ENCODE peak calls at places on chromosomes 3 and 15, in seven cellular contexts. One of them, this sample, is unnamed.

GRCh38 chr3:143464850-143465249 is 345.3 kb downstream of the CHST2 start:
- DNase-seq in CD8-positive, alpha-beta memory T cell: no peak
- DNase-seq in ovary: no peak
- DNase-seq in PC-3: no peak
- DNase-seq in tibial nerve: no peak
- DNase-seq in mammary epithelial cell: no peak
- DNase-seq in lung: no peak
- DNase-seq in this sample: no peak

GRCh38 chr15:91953432-91953831 is 99.9 kb downstream of the SLCO3A1 start:
- DNase-seq in mammary epithelial cell: peak
- DNase-seq in ovary: no peak
- DNase-seq in lung: no peak
- DNase-seq in tibial nerve: no peak
- DNase-seq in PC-3: no peak
- DNase-seq in CD8-positive, alpha-beta memory T cell: no peak
- DNase-seq in this sample: no peak

GRCh38 chr15:75718326-75718725 is 5.7 kb upstream of the CSPG4 start:
- DNase-seq in lung: no peak
- DNase-seq in PC-3: peak
- DNase-seq in mammary epithelial cell: peak
- DNase-seq in ovary: no peak
- DNase-seq in CD8-positive, alpha-beta memory T cell: no peak
- DNase-seq in tibial nerve: no peak
- DNase-seq in this sample: no peak

GRCh38 chr15:77024273-77025065 is 29.5 kb downstream of the PSTPIP1 start:
- DNase-seq in tibial nerve: peak
- DNase-seq in ovary: peak
- DNase-seq in CD8-positive, alpha-beta memory T cell: peak
- DNase-seq in lung: peak
- DNase-seq in PC-3: peak
- DNase-seq in mammary epithelial cell: peak
- DNase-seq in this sample: peak

GRCh38 chr3:130828931-130829574 is 64.8 kb upstream of the ATP2C1 start:
- DNase-seq in ovary: no peak
- DNase-seq in lung: no peak
- DNase-seq in CD8-positive, alpha-beta memory T cell: no peak
- DNase-seq in PC-3: no peak
- DNase-seq in tibial nerve: no peak
- DNase-seq in mammary epithelial cell: no peak
- DNase-seq in this sample: no peak

GRCh38 chr3:150806436-150806835 is 43.5 kb upstream of the SIAH2 start:
- DNase-seq in ovary: no peak
- DNase-seq in PC-3: no peak
- DNase-seq in tibial nerve: no peak
- DNase-seq in CD8-positive, alpha-beta memory T cell: no peak
- DNase-seq in mammary epithelial cell: no peak
- DNase-seq in lung: no peak
- DNase-seq in this sample: no peak

GRCh38 chr3:112486811-112487505 is 12.3 kb downstream of the BTLA start:
- DNase-seq in lung: no peak
- DNase-seq in PC-3: no peak
- DNase-seq in ovary: no peak
- DNase-seq in mammary epithelial cell: no peak
- DNase-seq in CD8-positive, alpha-beta memory T cell: no peak
- DNase-seq in tibial nerve: no peak
- DNase-seq in this sample: no peak

GRCh38 chr15:90264649-90265048 is 823 bp upstream of the NGRN start:
- DNase-seq in mammary epithelial cell: peak
- DNase-seq in CD8-positive, alpha-beta memory T cell: no peak
- DNase-seq in tibial nerve: no peak
- DNase-seq in ovary: no peak
- DNase-seq in lung: no peak
- DNase-seq in PC-3: peak
- DNase-seq in this sample: no peak

GRCh38 chr15:98548172-98548971 is 100.0 kb upstream of the IGF1R start:
- DNase-seq in CD8-positive, alpha-beta memory T cell: no peak
- DNase-seq in ovary: peak
- DNase-seq in PC-3: no peak
- DNase-seq in mammary epithelial cell: peak
- DNase-seq in lung: peak
- DNase-seq in tibial nerve: peak
- DNase-seq in this sample: peak

GRCh38 chr3:120684896-120685295 is 2.9 kb upstream of the HGD start:
- DNase-seq in ovary: peak
- DNase-seq in CD8-positive, alpha-beta memory T cell: no peak
- DNase-seq in PC-3: no peak
- DNase-seq in lung: no peak
- DNase-seq in tibial nerve: no peak
- DNase-seq in mammary epithelial cell: no peak
- DNase-seq in this sample: no peak

GRCh38 chr3:173584834-173585831 is 187.6 kb downstream of the NLGN1 start:
- DNase-seq in CD8-positive, alpha-beta memory T cell: no peak
- DNase-seq in mammary epithelial cell: no peak
- DNase-seq in ovary: peak
- DNase-seq in lung: no peak
- DNase-seq in tibial nerve: peak
- DNase-seq in PC-3: peak
- DNase-seq in this sample: peak

GRCh38 chr15:95690631-95691340 is 639.7 kb upstream of the NR2F2 start:
- DNase-seq in mammary epithelial cell: peak
- DNase-seq in ovary: no peak
- DNase-seq in CD8-positive, alpha-beta memory T cell: no peak
- DNase-seq in lung: no peak
- DNase-seq in tibial nerve: no peak
- DNase-seq in PC-3: peak
- DNase-seq in this sample: no peak

GRCh38 chr3:139564290-139564861 is 24.8 kb upstream of the RBP1 start:
- DNase-seq in tibial nerve: no peak
- DNase-seq in PC-3: no peak
- DNase-seq in lung: no peak
- DNase-seq in ovary: peak
- DNase-seq in mammary epithelial cell: no peak
- DNase-seq in CD8-positive, alpha-beta memory T cell: no peak
- DNase-seq in this sample: no peak

GRCh38 chr3:3707858-3708768 is 91.1 kb upstream of the LRRN1 start:
- DNase-seq in lung: no peak
- DNase-seq in mammary epithelial cell: peak
- DNase-seq in ovary: no peak
- DNase-seq in tibial nerve: no peak
- DNase-seq in PC-3: no peak
- DNase-seq in CD8-positive, alpha-beta memory T cell: no peak
- DNase-seq in this sample: peak

GRCh38 chr3:182331356-182331755 is 461.9 kb upstream of the ATP11B start:
- DNase-seq in tibial nerve: no peak
- DNase-seq in lung: no peak
- DNase-seq in CD8-positive, alpha-beta memory T cell: no peak
- DNase-seq in mammary epithelial cell: peak
- DNase-seq in ovary: no peak
- DNase-seq in PC-3: no peak
- DNase-seq in this sample: no peak

GRCh38 chr15:69462030-69462492 is 9.4 kb downstream of the RPLP1 start:
- DNase-seq in tibial nerve: no peak
- DNase-seq in ovary: peak
- DNase-seq in PC-3: no peak
- DNase-seq in lung: peak
- DNase-seq in CD8-positive, alpha-beta memory T cell: no peak
- DNase-seq in mammary epithelial cell: no peak
- DNase-seq in this sample: peak

GRCh38 chr3:196736670-196737374 is 2.8 kb upstream of the PAK2 start:
- DNase-seq in PC-3: no peak
- DNase-seq in ovary: no peak
- DNase-seq in lung: no peak
- DNase-seq in mammary epithelial cell: no peak
- DNase-seq in CD8-positive, alpha-beta memory T cell: no peak
- DNase-seq in tibial nerve: no peak
- DNase-seq in this sample: no peak

GRCh38 chr3:196739671-196740475 is at the start of gene PAK2:
- DNase-seq in tibial nerve: peak
- DNase-seq in lung: peak
- DNase-seq in CD8-positive, alpha-beta memory T cell: peak
- DNase-seq in ovary: peak
- DNase-seq in mammary epithelial cell: peak
- DNase-seq in PC-3: peak
- DNase-seq in this sample: peak

GRCh38 chr3:196737655-196738054 is 2.0 kb upstream of the PAK2 start:
- DNase-seq in lung: no peak
- DNase-seq in ovary: no peak
- DNase-seq in CD8-positive, alpha-beta memory T cell: no peak
- DNase-seq in PC-3: no peak
- DNase-seq in tibial nerve: no peak
- DNase-seq in mammary epithelial cell: no peak
- DNase-seq in this sample: no peak

GRCh38 chr3:196740476-196741400 is 1.1 kb downstream of the PAK2 start:
- DNase-seq in mammary epithelial cell: peak
- DNase-seq in lung: no peak
- DNase-seq in ovary: peak
- DNase-seq in tibial nerve: no peak
- DNase-seq in PC-3: peak
- DNase-seq in CD8-positive, alpha-beta memory T cell: no peak
- DNase-seq in this sample: peak

DNA sequence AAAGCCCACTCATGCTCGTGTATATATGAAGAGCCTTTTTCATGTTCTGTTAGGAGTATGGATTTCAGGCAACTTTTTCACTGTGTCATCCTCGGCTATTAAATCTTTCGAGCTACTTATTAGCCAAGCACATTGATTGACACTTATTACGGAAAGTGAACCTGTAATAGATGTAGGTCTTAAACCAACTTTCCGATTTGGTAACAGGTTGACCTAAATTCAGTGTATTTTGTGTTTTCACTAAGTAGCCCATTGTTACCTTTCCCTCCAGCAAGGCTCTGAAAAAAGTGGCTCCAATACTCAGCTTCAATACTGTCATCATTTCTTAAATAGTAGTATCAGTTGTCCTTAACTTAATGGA is 1.7 kb downstream of the PAK2 start:
- DNase-seq in mammary epithelial cell: no peak
- DNase-seq in PC-3: peak
- DNase-seq in lung: no peak
- DNase-seq in ovary: no peak
- DNase-seq in tibial nerve: no peak
- DNase-seq in CD8-positive, alpha-beta memory T cell: no peak
- DNase-seq in this sample: no peak
- H3K27ac ChIP-seq in mammary epithelial cell: peak
- H3K27ac ChIP-seq in PC-3: no peak
- H3K27ac ChIP-seq in lung: no peak
- H3K27ac ChIP-seq in ovary: no peak
- H3K27ac ChIP-seq in tibial nerve: peak
- H3K27ac ChIP-seq in CD8-positive, alpha-beta memory T cell: peak
- H3K27ac ChIP-seq in this sample: peak

DNA sequence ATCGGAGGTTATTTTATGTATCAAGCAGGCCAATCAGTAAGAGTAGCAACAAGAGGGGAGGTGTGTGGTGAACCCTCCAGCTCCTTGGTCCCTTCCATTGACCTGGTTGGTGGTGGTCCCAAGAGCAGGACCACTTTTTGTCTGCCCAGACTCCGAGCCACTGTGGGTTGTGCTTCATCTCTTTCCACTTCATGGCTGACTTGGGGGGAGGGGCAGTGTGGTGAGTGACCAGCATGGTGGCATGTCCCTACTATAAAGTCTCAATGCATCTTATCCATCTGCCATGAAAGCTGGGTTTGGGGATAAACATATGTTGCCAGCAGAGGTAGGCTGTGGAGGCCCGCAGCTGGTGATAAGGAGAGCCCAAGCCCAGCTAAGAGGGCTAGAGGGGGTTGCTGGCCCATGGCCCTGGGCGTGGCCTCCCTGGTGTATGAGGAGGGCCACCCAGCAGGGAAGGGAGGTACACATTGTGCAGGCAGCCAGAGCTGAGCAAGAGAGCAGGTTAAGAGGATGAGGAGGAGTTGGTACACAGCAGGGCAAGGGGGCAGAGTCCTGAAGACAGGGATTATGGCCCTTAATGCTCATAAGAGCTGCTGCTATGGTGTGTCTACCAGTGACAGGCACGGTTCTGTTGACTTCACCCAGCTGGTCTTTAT is 7.0 kb downstream of the AEN start:
- DNase-seq in CD8-positive, alpha-beta memory T cell: no peak
- DNase-seq in tibial nerve: no peak
- DNase-seq in ovary: no peak
- DNase-seq in mammary epithelial cell: no peak
- DNase-seq in PC-3: no peak
- DNase-seq in lung: no peak
- DNase-seq in this sample: no peak
- H3K4me3 ChIP-seq in CD8-positive, alpha-beta memory T cell: peak
- H3K4me3 ChIP-seq in tibial nerve: no peak
- H3K4me3 ChIP-seq in ovary: no peak
- H3K4me3 ChIP-seq in mammary epithelial cell: no peak
- H3K4me3 ChIP-seq in PC-3: no peak
- H3K4me3 ChIP-seq in lung: no peak
- H3K4me3 ChIP-seq in this sample: no peak

GRCh38 chr3:124277516-124277890 is 285.6 kb upstream of the ROPN1 start:
- DNase-seq in ovary: peak
- DNase-seq in PC-3: no peak
- DNase-seq in tibial nerve: peak
- DNase-seq in CD8-positive, alpha-beta memory T cell: no peak
- DNase-seq in mammary epithelial cell: peak
- DNase-seq in lung: no peak
- DNase-seq in this sample: no peak

GRCh38 chr3:124273651-124274050 is 281.7 kb upstream of the ROPN1 start:
- DNase-seq in PC-3: no peak
- DNase-seq in lung: no peak
- DNase-seq in ovary: no peak
- DNase-seq in tibial nerve: no peak
- DNase-seq in mammary epithelial cell: no peak
- DNase-seq in CD8-positive, alpha-beta memory T cell: no peak
- DNase-seq in this sample: no peak

GRCh38 chr3:124276863-124277515 is 285.1 kb upstream of the ROPN1 start:
- DNase-seq in ovary: peak
- DNase-seq in CD8-positive, alpha-beta memory T cell: no peak
- DNase-seq in mammary epithelial cell: no peak
- DNase-seq in tibial nerve: no peak
- DNase-seq in lung: no peak
- DNase-seq in PC-3: no peak
- DNase-seq in this sample: no peak

GRCh38 chr3:124276163-124276862 is 284.4 kb upstream of the ROPN1 start:
- DNase-seq in CD8-positive, alpha-beta memory T cell: no peak
- DNase-seq in tibial nerve: no peak
- DNase-seq in mammary epithelial cell: no peak
- DNase-seq in lung: no peak
- DNase-seq in PC-3: no peak
- DNase-seq in ovary: no peak
- DNase-seq in this sample: no peak

DNA sequence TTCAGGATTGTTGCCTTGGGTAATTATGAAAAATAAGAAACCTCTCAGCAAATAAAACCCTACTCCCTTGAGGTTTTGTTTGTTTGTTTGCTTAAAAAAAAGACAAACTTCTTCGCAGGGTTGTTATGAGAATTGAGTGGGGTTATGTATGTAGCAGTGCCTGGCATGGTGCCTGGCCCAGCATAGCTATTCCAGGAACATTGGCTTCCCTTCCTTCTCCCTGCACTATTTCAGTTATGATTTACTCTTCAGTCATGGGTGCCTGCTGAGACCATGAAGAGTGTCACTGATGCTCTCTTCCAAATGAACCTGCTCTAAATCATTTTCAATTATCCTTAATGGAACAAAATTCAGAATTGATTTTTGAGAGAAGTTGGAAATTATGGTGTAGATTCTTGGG is 283.5 kb upstream of the ROPN1 start:
- DNase-seq in lung: no peak
- DNase-seq in PC-3: no peak
- DNase-seq in ovary: peak
- DNase-seq in tibial nerve: no peak
- DNase-seq in mammary epithelial cell: no peak
- DNase-seq in CD8-positive, alpha-beta memory T cell: no peak
- DNase-seq in this sample: peak
- H3K27ac ChIP-seq in lung: peak
- H3K27ac ChIP-seq in PC-3: no peak
- H3K27ac ChIP-seq in ovary: no peak
- H3K27ac ChIP-seq in tibial nerve: peak
- H3K27ac ChIP-seq in mammary epithelial cell: no peak
- H3K27ac ChIP-seq in CD8-positive, alpha-beta memory T cell: no peak
- H3K27ac ChIP-seq in this sample: no peak

GRCh38 chr3:196971094-196971698 is 2.6 kb upstream of the PIGZ start:
- DNase-seq in lung: no peak
- DNase-seq in mammary epithelial cell: peak
- DNase-seq in PC-3: peak
- DNase-seq in ovary: no peak
- DNase-seq in CD8-positive, alpha-beta memory T cell: no peak
- DNase-seq in tibial nerve: no peak
- DNase-seq in this sample: no peak
- H3K4me3 ChIP-seq in lung: no peak
- H3K4me3 ChIP-seq in mammary epithelial cell: no peak
- H3K4me3 ChIP-seq in PC-3: no peak
- H3K4me3 ChIP-seq in ovary: no peak
- H3K4me3 ChIP-seq in CD8-positive, alpha-beta memory T cell: no peak
- H3K4me3 ChIP-seq in tibial nerve: no peak
- H3K4me3 ChIP-seq in this sample: no peak

This sample was measured in body of pancreas.